ENCODE peak calls at places on chromosomes 11 and 22, in five cellular contexts. M is HFF-Myc, H is RPMI7951, S is adrenal gland, Z is foreskin fibroblast. K is an unnamed sample.

GRCh38 chr22:44391481-44392445 is 79.0 kb upstream of the SHISAL1 start:
- DNase-seq in M (no peak), H (no peak), S (peak; percentile 2), Z (no peak), K (no peak)

GRCh38 chr11:76800466-76801200 is 17.5 kb downstream of the TSKU start:
- DNase-seq in M (no peak), H (no peak), S (no peak), Z (no peak), K (no peak)

GRCh38 chr22:19018256-19018655 is 82.2 kb upstream of the PRODH start:
- DNase-seq in M (no peak), H (no peak), S (no peak), Z (no peak), K (no peak)

GRCh38 chr22:50184004-50184461 is 1.7 kb upstream of the TRABD start:
- DNase-seq in M (no peak), H (peak; percentile 61), S (peak; percentile 60), Z (peak; percentile 79), K (peak; percentile 63)

GRCh38 chr11:63866211-63866610 is 27.3 kb downstream of the MARK2 start:
- DNase-seq in M (no peak), H (peak; percentile 57), S (peak; percentile 50), Z (peak; percentile 59), K (no peak)

GRCh38 chr11:132898676-132899075 is 633.6 kb downstream of the OPCML start:
- DNase-seq in M (no peak), H (peak; percentile 35), S (no peak), Z (peak; percentile 8), K (no peak)

GRCh38 chr11:84524422-84525051 is 1102.6 kb downstream of the DLG2 start:
- DNase-seq in M (no peak), H (no peak), S (no peak), Z (peak; percentile 1), K (peak; percentile 7)

GRCh38 chr11:88183233-88183632 is 8.0 kb upstream of the RAB38 start:
- DNase-seq in M (no peak), H (no peak), S (no peak), Z (no peak), K (no peak)

GRCh38 chr22:17922925-17923898 is 101.1 kb downstream of the MICAL3 start:
- DNase-seq in M (no peak), H (peak; percentile 89), S (peak; percentile 72), Z (peak; percentile 81), K (peak; percentile 87)

GRCh38 chr11:10930224-10930960 is 72.5 kb upstream of the ZBED5 start:
- DNase-seq in M (no peak), H (no peak), S (peak; percentile 14), Z (peak; percentile 58), K (no peak)

GRCh38 chr11:114340311-114341131 is 44.3 kb downstream of the NNMT start:
- DNase-seq in M (peak; percentile 66), H (peak; percentile 83), S (peak; percentile 40), Z (peak; percentile 85), K (no peak)

GRCh38 chr22:37559521-37559900 is 769 bp upstream of the CDC42EP1 start:
- DNase-seq in M (no peak), H (no peak), S (no peak), Z (no peak), K (no peak)

GRCh38 chr22:30325065-30325720 is 1.5 kb downstream of the TBC1D10A start:
- DNase-seq in M (no peak), H (peak; percentile 88), S (peak; percentile 86), Z (peak; percentile 88), K (peak; percentile 91)

GRCh38 chr11:34242037-34242625 is 115.7 kb downstream of the ABTB2 start:
- DNase-seq in M (no peak), H (peak; percentile 65), S (no peak), Z (peak; percentile 47), K (no peak)

GRCh38 chr11:111676878-111677585 is 74.8 kb downstream of the SIK2 start:
- DNase-seq in M (peak; percentile 24), H (peak; percentile 70), S (no peak), Z (peak; percentile 49), K (peak; percentile 16)

GRCh38 chr11:78722786-78723185 is 148.1 kb upstream of the NARS2 start:
- DNase-seq in M (no peak), H (peak; percentile 89), S (no peak), Z (no peak), K (no peak)

GRCh38 chr11:31133064-31133463 is 236.5 kb downstream of the DCDC1 start:
- DNase-seq in M (no peak), H (no peak), S (no peak), Z (no peak), K (no peak)

GRCh38 chr11:68196219-68196618 is 16.9 kb downstream of the KMT5B start:
- DNase-seq in M (no peak), H (no peak), S (no peak), Z (no peak), K (no peak)